ENCODE peak calls at places on chromosome 17, in six cellular contexts. One of them, this sample, is unnamed.

GRCh38 chr17:74825952-74826713 is 33.6 kb downstream of the GRIN2C start:
- DNase-seq in endothelial cell: no peak
- DNase-seq in foreskin fibroblast: no peak
- DNase-seq in CD4-positive, alpha-beta T cell: no peak
- DNase-seq in mucosa of descending colon: no peak
- DNase-seq in epithelial cell of proximal tubule: no peak
- DNase-seq in this sample: no peak

GRCh38 chr17:39924691-39925055 is 2.7 kb downstream of the ORMDL3 start:
- DNase-seq in endothelial cell: no peak
- DNase-seq in foreskin fibroblast: no peak
- DNase-seq in CD4-positive, alpha-beta T cell: no peak
- DNase-seq in mucosa of descending colon: no peak
- DNase-seq in epithelial cell of proximal tubule: no peak
- DNase-seq in this sample: no peak

GRCh38 chr17:47806913-47807255 is 14.7 kb downstream of the OSBPL7 start:
- DNase-seq in endothelial cell: no peak
- DNase-seq in foreskin fibroblast: no peak
- DNase-seq in CD4-positive, alpha-beta T cell: no peak
- DNase-seq in mucosa of descending colon: no peak
- DNase-seq in epithelial cell of proximal tubule: no peak
- DNase-seq in this sample: no peak

GRCh38 chr17:79832211-79833109 is 6.8 kb downstream of the CBX4 start:
- DNase-seq in endothelial cell: no peak
- DNase-seq in foreskin fibroblast: no peak
- DNase-seq in CD4-positive, alpha-beta T cell: no peak
- DNase-seq in mucosa of descending colon: peak; percentile 47
- DNase-seq in epithelial cell of proximal tubule: no peak
- DNase-seq in this sample: no peak

GRCh38 chr17:36850794-36851193 is 86.5 kb upstream of the LHX1 start:
- DNase-seq in endothelial cell: no peak
- DNase-seq in foreskin fibroblast: peak; percentile 63
- DNase-seq in CD4-positive, alpha-beta T cell: no peak
- DNase-seq in mucosa of descending colon: no peak
- DNase-seq in epithelial cell of proximal tubule: no peak
- DNase-seq in this sample: no peak

GRCh38 chr17:8857919-8858318 is 9.6 kb downstream of the PIK3R6 start:
- DNase-seq in endothelial cell: no peak
- DNase-seq in foreskin fibroblast: peak; percentile 3
- DNase-seq in CD4-positive, alpha-beta T cell: no peak
- DNase-seq in mucosa of descending colon: no peak
- DNase-seq in epithelial cell of proximal tubule: no peak
- DNase-seq in this sample: peak; percentile 63

GRCh38 chr17:48104440-48104839 is 3.1 kb upstream of the SNX11 start:
- DNase-seq in endothelial cell: no peak
- DNase-seq in foreskin fibroblast: no peak
- DNase-seq in CD4-positive, alpha-beta T cell: no peak
- DNase-seq in mucosa of descending colon: no peak
- DNase-seq in epithelial cell of proximal tubule: no peak
- DNase-seq in this sample: no peak

GRCh38 chr17:3683054-3683511 is 12.9 kb downstream of the P2RX5 start:
- DNase-seq in endothelial cell: peak; percentile 52
- DNase-seq in foreskin fibroblast: peak; percentile 50
- DNase-seq in CD4-positive, alpha-beta T cell: peak; percentile 46
- DNase-seq in mucosa of descending colon: peak; percentile 54
- DNase-seq in epithelial cell of proximal tubule: no peak
- DNase-seq in this sample: peak; percentile 58

GRCh38 chr17:35765086-35765710 is 4.5 kb downstream of the C17orf50 start:
- DNase-seq in endothelial cell: no peak
- DNase-seq in foreskin fibroblast: no peak
- DNase-seq in CD4-positive, alpha-beta T cell: no peak
- DNase-seq in mucosa of descending colon: no peak
- DNase-seq in epithelial cell of proximal tubule: no peak
- DNase-seq in this sample: no peak

GRCh38 chr17:28392491-28392890 is 13.5 kb downstream of the SLC46A1 start:
- DNase-seq in endothelial cell: no peak
- DNase-seq in foreskin fibroblast: no peak
- DNase-seq in CD4-positive, alpha-beta T cell: no peak
- DNase-seq in mucosa of descending colon: no peak
- DNase-seq in epithelial cell of proximal tubule: no peak
- DNase-seq in this sample: no peak

GRCh38 chr17:4541328-4542002 is 13.7 kb downstream of the MYBBP1A start:
- DNase-seq in endothelial cell: peak; percentile 54
- DNase-seq in foreskin fibroblast: no peak
- DNase-seq in CD4-positive, alpha-beta T cell: no peak
- DNase-seq in mucosa of descending colon: no peak
- DNase-seq in epithelial cell of proximal tubule: no peak
- DNase-seq in this sample: no peak

GRCh38 chr17:78441271-78441986 is 63.0 kb downstream of the PGS1 start:
- DNase-seq in endothelial cell: no peak
- DNase-seq in foreskin fibroblast: no peak
- DNase-seq in CD4-positive, alpha-beta T cell: no peak
- DNase-seq in mucosa of descending colon: no peak
- DNase-seq in epithelial cell of proximal tubule: no peak
- DNase-seq in this sample: no peak

GRCh38 chr17:20852541-20853370 is 190.1 kb downstream of the USP22 start:
- DNase-seq in endothelial cell: peak; percentile 48
- DNase-seq in foreskin fibroblast: peak; percentile 17
- DNase-seq in CD4-positive, alpha-beta T cell: no peak
- DNase-seq in mucosa of descending colon: peak; percentile 14
- DNase-seq in epithelial cell of proximal tubule: no peak
- DNase-seq in this sample: no peak

GRCh38 chr17:28857848-28858360 is 3.1 kb downstream of the ERAL1 start:
- DNase-seq in endothelial cell: no peak
- DNase-seq in foreskin fibroblast: no peak
- DNase-seq in CD4-positive, alpha-beta T cell: no peak
- DNase-seq in mucosa of descending colon: no peak
- DNase-seq in epithelial cell of proximal tubule: no peak
- DNase-seq in this sample: no peak

GRCh38 chr17:50265212-50265611 is 9.1 kb upstream of the TMEM92 start:
- DNase-seq in endothelial cell: no peak
- DNase-seq in foreskin fibroblast: no peak
- DNase-seq in CD4-positive, alpha-beta T cell: no peak
- DNase-seq in mucosa of descending colon: no peak
- DNase-seq in epithelial cell of proximal tubule: no peak
- DNase-seq in this sample: peak; percentile 14

GRCh38 chr17:68196394-68197090 is 51.3 kb upstream of the AMZ2 start:
- DNase-seq in endothelial cell: peak; percentile 31
- DNase-seq in foreskin fibroblast: peak; percentile 24
- DNase-seq in CD4-positive, alpha-beta T cell: no peak
- DNase-seq in mucosa of descending colon: no peak
- DNase-seq in epithelial cell of proximal tubule: no peak
- DNase-seq in this sample: no peak

GRCh38 chr17:78330570-78331224 is 29.2 kb downstream of the SOCS3 start:
- DNase-seq in endothelial cell: no peak
- DNase-seq in foreskin fibroblast: no peak
- DNase-seq in CD4-positive, alpha-beta T cell: no peak
- DNase-seq in mucosa of descending colon: peak; percentile 49
- DNase-seq in epithelial cell of proximal tubule: no peak
- DNase-seq in this sample: no peak

GRCh38 chr17:70563301-70563820 is 394.0 kb downstream of the KCNJ2 start:
- DNase-seq in endothelial cell: no peak
- DNase-seq in foreskin fibroblast: peak; percentile 57
- DNase-seq in CD4-positive, alpha-beta T cell: no peak
- DNase-seq in mucosa of descending colon: peak; percentile 71
- DNase-seq in epithelial cell of proximal tubule: no peak
- DNase-seq in this sample: no peak

GRCh38 chr17:68101992-68102758 is 66.6 kb downstream of the KPNA2 start:
- DNase-seq in endothelial cell: peak; percentile 9
- DNase-seq in foreskin fibroblast: peak; percentile 27
- DNase-seq in CD4-positive, alpha-beta T cell: peak; percentile 35
- DNase-seq in mucosa of descending colon: peak; percentile 61
- DNase-seq in epithelial cell of proximal tubule: no peak
- DNase-seq in this sample: no peak

GRCh38 chr17:79049821-79050220 is 24.8 kb upstream of the ENGASE start:
- DNase-seq in endothelial cell: no peak
- DNase-seq in foreskin fibroblast: no peak
- DNase-seq in CD4-positive, alpha-beta T cell: no peak
- DNase-seq in mucosa of descending colon: no peak
- DNase-seq in epithelial cell of proximal tubule: no peak
- DNase-seq in this sample: no peak

GRCh38 chr17:52159159-52159809 is 770 bp upstream of the CA10 start:
- DNase-seq in endothelial cell: no peak
- DNase-seq in foreskin fibroblast: no peak
- DNase-seq in CD4-positive, alpha-beta T cell: no peak
- DNase-seq in mucosa of descending colon: no peak
- DNase-seq in epithelial cell of proximal tubule: no peak
- DNase-seq in this sample: no peak

GRCh38 chr17:13557077-13557476 is 44.7 kb downstream of the HS3ST3A1 start:
- DNase-seq in endothelial cell: no peak
- DNase-seq in foreskin fibroblast: peak; percentile 73
- DNase-seq in CD4-positive, alpha-beta T cell: no peak
- DNase-seq in mucosa of descending colon: no peak
- DNase-seq in epithelial cell of proximal tubule: no peak
- DNase-seq in this sample: no peak

GRCh38 chr17:74442670-74443515 is 11.0 kb downstream of the GPRC5C start:
- DNase-seq in endothelial cell: no peak
- DNase-seq in foreskin fibroblast: no peak
- DNase-seq in CD4-positive, alpha-beta T cell: no peak
- DNase-seq in mucosa of descending colon: peak; percentile 95
- DNase-seq in epithelial cell of proximal tubule: no peak
- DNase-seq in this sample: peak; percentile 60

GRCh38 chr17:76585649-76586593 is at the start of gene ST6GALNAC2:
- DNase-seq in endothelial cell: peak; percentile 49
- DNase-seq in foreskin fibroblast: peak; percentile 71
- DNase-seq in CD4-positive, alpha-beta T cell: peak; percentile 25
- DNase-seq in mucosa of descending colon: peak; percentile 76
- DNase-seq in epithelial cell of proximal tubule: no peak
- DNase-seq in this sample: peak; percentile 52
- TF ChIP-seq CTCF in endothelial cell: no peak
- TF ChIP-seq CTCF in foreskin fibroblast: no peak
- TF ChIP-seq CTCF in CD4-positive, alpha-beta T cell: no peak
- TF ChIP-seq CTCF in mucosa of descending colon: no peak
- TF ChIP-seq CTCF in epithelial cell of proximal tubule: peak; percentile 42
- TF ChIP-seq CTCF in this sample: no peak

DNA sequence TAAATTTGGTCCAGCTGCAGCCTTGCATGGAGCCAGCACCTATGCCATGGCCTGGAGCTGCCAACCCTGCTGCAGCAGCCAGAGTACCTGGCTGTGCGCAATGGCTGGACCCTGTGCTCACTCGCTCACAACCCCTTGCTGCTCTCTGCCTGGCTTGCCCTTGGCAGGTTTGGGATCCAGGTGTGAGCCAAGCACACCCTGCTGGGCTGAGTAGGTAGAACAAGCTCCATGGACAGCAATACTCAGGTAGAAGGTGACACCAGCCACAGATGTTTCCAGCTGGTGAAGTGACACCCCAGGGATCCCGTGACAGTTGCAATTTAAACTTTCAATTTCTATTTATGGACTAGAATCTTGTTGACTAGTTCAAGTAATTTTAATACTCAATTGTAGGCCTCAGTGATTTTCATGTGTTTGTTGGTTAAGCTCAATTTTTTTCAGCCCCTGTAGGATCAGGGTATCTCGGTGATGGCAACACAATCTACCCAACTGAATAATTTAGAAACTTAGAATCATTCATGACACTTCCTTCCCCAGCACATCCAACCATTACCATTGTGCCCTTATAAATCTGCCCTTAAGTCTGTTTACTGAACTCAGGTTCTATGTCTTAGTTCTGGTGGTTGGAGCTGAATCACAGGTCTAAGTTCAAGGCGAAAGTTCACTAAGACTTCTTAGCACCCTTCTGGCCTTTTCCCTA is 480.0 kb downstream of the PMP22 start:
- DNase-seq in endothelial cell: no peak
- DNase-seq in foreskin fibroblast: no peak
- DNase-seq in CD4-positive, alpha-beta T cell: peak; percentile 5
- DNase-seq in mucosa of descending colon: no peak
- DNase-seq in epithelial cell of proximal tubule: no peak
- DNase-seq in this sample: no peak
- TF ChIP-seq CTCF in endothelial cell: no peak
- TF ChIP-seq CTCF in foreskin fibroblast: no peak
- TF ChIP-seq CTCF in CD4-positive, alpha-beta T cell: peak; percentile 13
- TF ChIP-seq CTCF in mucosa of descending colon: no peak
- TF ChIP-seq CTCF in epithelial cell of proximal tubule: no peak
- TF ChIP-seq CTCF in this sample: no peak

DNA sequence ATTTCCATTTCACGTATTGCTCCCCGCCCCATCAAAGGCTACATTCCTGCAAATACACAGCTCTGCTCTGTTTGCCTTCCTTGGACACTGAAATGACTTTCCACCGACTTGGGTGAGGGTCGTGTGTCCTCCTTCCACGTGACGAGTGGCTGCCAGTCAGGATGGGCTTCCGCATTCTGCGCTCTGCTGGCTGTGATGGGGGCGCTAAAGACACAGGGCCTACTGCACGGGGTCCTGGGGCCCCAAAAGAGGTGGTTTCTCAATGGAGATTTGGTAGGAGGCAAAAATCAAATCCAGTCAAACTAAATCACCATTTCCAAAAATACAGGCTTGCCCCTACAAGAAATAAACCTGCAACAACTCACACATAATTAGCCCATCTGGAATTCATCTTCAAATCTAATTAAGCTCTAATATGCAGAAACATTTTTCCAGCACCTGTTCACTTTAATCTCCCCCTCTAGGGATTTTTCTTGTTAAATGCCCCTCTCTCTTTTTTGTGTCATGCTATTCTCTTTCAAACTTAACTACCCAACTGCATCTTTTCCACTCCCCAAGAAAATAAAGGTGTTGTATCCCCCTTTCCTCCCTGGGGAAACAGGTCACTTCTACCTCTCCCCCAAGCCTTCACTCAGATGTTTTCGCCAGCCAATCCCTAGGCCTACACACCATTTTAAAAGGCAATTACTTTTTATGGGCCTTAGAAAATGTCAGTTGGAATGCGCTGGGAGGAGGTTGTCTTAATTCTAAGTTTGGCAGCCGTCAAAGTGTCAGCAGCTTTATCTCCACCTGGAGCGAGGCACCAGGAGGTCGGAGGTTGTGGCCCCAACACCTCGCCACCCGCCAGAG is 21.9 kb upstream of the FAAP100 start:
- DNase-seq in endothelial cell: no peak
- DNase-seq in foreskin fibroblast: no peak
- DNase-seq in CD4-positive, alpha-beta T cell: no peak
- DNase-seq in mucosa of descending colon: no peak
- DNase-seq in epithelial cell of proximal tubule: no peak
- DNase-seq in this sample: no peak
- TF ChIP-seq CTCF in endothelial cell: no peak
- TF ChIP-seq CTCF in foreskin fibroblast: no peak
- TF ChIP-seq CTCF in CD4-positive, alpha-beta T cell: no peak
- TF ChIP-seq CTCF in mucosa of descending colon: no peak
- TF ChIP-seq CTCF in epithelial cell of proximal tubule: no peak
- TF ChIP-seq CTCF in this sample: no peak

GRCh38 chr17:31390748-31391495 is 553 bp upstream of the RAB11FIP4 start:
- DNase-seq in endothelial cell: no peak
- DNase-seq in foreskin fibroblast: peak; percentile 26
- DNase-seq in CD4-positive, alpha-beta T cell: no peak
- DNase-seq in mucosa of descending colon: no peak
- DNase-seq in epithelial cell of proximal tubule: no peak
- DNase-seq in this sample: peak; percentile 26

GRCh38 chr17:31390426-31390747 is 1.1 kb upstream of the RAB11FIP4 start:
- DNase-seq in endothelial cell: no peak
- DNase-seq in foreskin fibroblast: no peak
- DNase-seq in CD4-positive, alpha-beta T cell: no peak
- DNase-seq in mucosa of descending colon: no peak
- DNase-seq in epithelial cell of proximal tubule: no peak
- DNase-seq in this sample: no peak

GRCh38 chr17:31388351-31388750 is 3.1 kb upstream of the RAB11FIP4 start:
- DNase-seq in endothelial cell: no peak
- DNase-seq in foreskin fibroblast: no peak
- DNase-seq in CD4-positive, alpha-beta T cell: no peak
- DNase-seq in mucosa of descending colon: no peak
- DNase-seq in epithelial cell of proximal tubule: no peak
- DNase-seq in this sample: no peak

GRCh38 chr17:31388770-31389672 is 2.5 kb upstream of the RAB11FIP4 start:
- DNase-seq in endothelial cell: peak; percentile 69
- DNase-seq in foreskin fibroblast: peak; percentile 45
- DNase-seq in CD4-positive, alpha-beta T cell: peak; percentile 31
- DNase-seq in mucosa of descending colon: peak; percentile 16
- DNase-seq in epithelial cell of proximal tubule: no peak
- DNase-seq in this sample: peak; percentile 46

GRCh38 chr17:31389673-31390381 is 1.6 kb upstream of the RAB11FIP4 start:
- DNase-seq in endothelial cell: no peak
- DNase-seq in foreskin fibroblast: no peak
- DNase-seq in CD4-positive, alpha-beta T cell: no peak
- DNase-seq in mucosa of descending colon: no peak
- DNase-seq in epithelial cell of proximal tubule: no peak
- DNase-seq in this sample: no peak
- TF ChIP-seq CTCF in endothelial cell: peak; percentile 49
- TF ChIP-seq CTCF in foreskin fibroblast: no peak
- TF ChIP-seq CTCF in CD4-positive, alpha-beta T cell: no peak
- TF ChIP-seq CTCF in mucosa of descending colon: no peak
- TF ChIP-seq CTCF in epithelial cell of proximal tubule: no peak
- TF ChIP-seq CTCF in this sample: no peak